ENCODE peak calls at places on chromosomes 5 and 9, in four cellular contexts. P is bronchial epithelial cell, C is cardiac fibroblast, V is coronary artery. X is an unnamed sample.
A peak's percentile ranks its signal among the peaks of the same experiment; 100 is the strongest.

GRCh38 chr5:139177809-139178581 is 20.2 kb downstream of the SIL1 start:
- DNase-seq in P (no peak), C (peak; percentile 31), V (no peak), X (peak; percentile 39)

GRCh38 chr9:1969160-1969559 is 46.0 kb upstream of the SMARCA2 start:
- DNase-seq in P (no peak), C (no peak), V (no peak), X (no peak)

GRCh38 chr5:90221947-90222346 is 187.6 kb downstream of the CETN3 start:
- DNase-seq in P (peak; percentile 90), C (no peak), V (no peak), X (peak; percentile 6)

GRCh38 chr9:91954841-91955471 is 4.9 kb upstream of the ROR2 start:
- DNase-seq in P (peak; percentile 49), C (peak; percentile 78), V (no peak), X (peak; percentile 73)

GRCh38 chr5:83729389-83729788 is 8.7 kb upstream of the HAPLN1 start:
- DNase-seq in P (no peak), C (no peak), V (no peak), X (no peak)

GRCh38 chr5:133244242-133244641 is 192.4 kb downstream of the HSPA4 start:
- DNase-seq in P (peak; percentile 37), C (no peak), V (no peak), X (no peak)

GRCh38 chr9:127455299-127455992 is 4.1 kb downstream of the LRSAM1 start:
- DNase-seq in P (no peak), C (no peak), V (no peak), X (peak; percentile 13)

GRCh38 chr9:137216188-137216965 is 5.7 kb downstream of the RNF208 start:
- DNase-seq in P (no peak), C (no peak), V (no peak), X (no peak)

GRCh38 chr5:151073280-151073679 is 7.6 kb downstream of the TNIP1 start:
- DNase-seq in P (no peak), C (no peak), V (no peak), X (no peak)

GRCh38 chr9:4048441-4048840 is 251.4 kb downstream of the GLIS3 start:
- DNase-seq in P (peak; percentile 52), C (peak; percentile 58), V (no peak), X (peak; percentile 60)

GRCh38 chr5:80508844-80509243 is 20.9 kb downstream of the FAM151B start:
- DNase-seq in P (no peak), C (no peak), V (no peak), X (no peak)

GRCh38 chr9:83962165-83962564 is 17.9 kb downstream of the HNRNPK start:
- DNase-seq in P (peak; percentile 72), C (peak; percentile 42), V (no peak), X (peak; percentile 55)

GRCh38 chr9:101791938-101792337 is 53.5 kb upstream of the GRIN3A start:
- DNase-seq in P (peak; percentile 32), C (no peak), V (no peak), X (peak; percentile 0)

GRCh38 chr9:134722120-134722701 is 80.6 kb downstream of the COL5A1 start:
- DNase-seq in P (no peak), C (no peak), V (no peak), X (no peak)

GRCh38 chr5:115306011-115306530 is 9.6 kb upstream of the CCDC112 start:
- DNase-seq in P (peak; percentile 30), C (no peak), V (no peak), X (no peak)

GRCh38 chr9:77843088-77843985 is 188.3 kb downstream of the GNAQ start:
- DNase-seq in P (no peak), C (no peak), V (no peak), X (no peak)

GRCh38 chr5:145855842-145856267 is 17.0 kb downstream of the GRXCR2 start:
- DNase-seq in P (no peak), C (no peak), V (no peak), X (no peak)

GRCh38 chr5:34625246-34625645 is 30.9 kb upstream of the RAI14 start:
- DNase-seq in P (no peak), C (no peak), V (no peak), X (no peak)

GRCh38 chr9:72444436-72444835 is 77.0 kb upstream of the TMC1 start:
- DNase-seq in P (peak; percentile 84), C (no peak), V (no peak), X (no peak)

GRCh38 chr5:175321927-175322532 is 122.0 kb downstream of the DRD1 start:
- DNase-seq in P (peak; percentile 32), C (peak; percentile 4), V (no peak), X (peak; percentile 27)

GRCh38 chr9:129054163-129054851 is 17.9 kb downstream of the MIGA2 start:
- DNase-seq in P (no peak), C (no peak), V (no peak), X (no peak)

GRCh38 chr5:139658928-139659667 is 10.9 kb downstream of the CXXC5 start:
- DNase-seq in P (peak; percentile 39), C (peak; percentile 78), V (peak; percentile 87), X (peak; percentile 73)

GRCh38 chr5:150139334-150139733 is 16.3 kb downstream of the PDGFRB start:
- DNase-seq in P (no peak), C (no peak), V (no peak), X (peak; percentile 75)

GRCh38 chr9:68725070-68725469 is 20.0 kb downstream of the PIP5K1B start:
- DNase-seq in P (no peak), C (no peak), V (no peak), X (no peak)

GRCh38 chr9:134055981-134056461 is 11.8 kb downstream of the BRD3 start:
- DNase-seq in P (peak; percentile 79), C (peak; percentile 87), V (peak; percentile 84), X (peak; percentile 90)

GRCh38 chr5:9157020-9157419 is 388.9 kb downstream of the SEMA5A start:
- DNase-seq in P (no peak), C (no peak), V (no peak), X (no peak)

GRCh38 chr9:24218656-24219055 is 327.0 kb downstream of the IZUMO3 start:
- DNase-seq in P (peak; percentile 10), C (no peak), V (no peak), X (peak; percentile 10)

GRCh38 chr5:149900390-149900789 is 44.2 kb downstream of the PDE6A start:
- DNase-seq in P (no peak), C (no peak), V (no peak), X (no peak)

GRCh38 chr5:157828031-157828948 is 30.7 kb downstream of the CLINT1 start:
- DNase-seq in P (no peak), C (peak; percentile 16), V (no peak), X (peak; percentile 28)

GRCh38 chr9:37262410-37262809 is 142.0 kb downstream of the ZCCHC7 start:
- DNase-seq in P (peak; percentile 8), C (peak; percentile 65), V (no peak), X (peak; percentile 63)

GRCh38 chr5:102211165-102211564 is 84.9 kb downstream of the SLCO4C1 start:
- DNase-seq in P (no peak), C (no peak), V (no peak), X (no peak)

GRCh38 chr9:137178201-137178938 is 6.5 kb upstream of the TMEM210 start:
- DNase-seq in P (no peak), C (no peak), V (no peak), X (no peak)

GRCh38 chr9:134297082-134297415 is 29.2 kb upstream of the RXRA start:
- DNase-seq in P (no peak), C (no peak), V (no peak), X (no peak)

GRCh38 chr9:136364942-136365774 is 1.6 kb upstream of the DNLZ start:
- DNase-seq in P (no peak), C (no peak), V (no peak), X (no peak)

GRCh38 chr5:5497132-5497748 is 74.8 kb downstream of the ICE1 start:
- DNase-seq in P (peak; percentile 52), C (peak; percentile 69), V (no peak), X (peak; percentile 68)

GRCh38 chr5:61796773-61797172 is 464.7 kb downstream of the ZSWIM6 start:
- DNase-seq in P (peak; percentile 58), C (no peak), V (no peak), X (no peak)

DNA sequence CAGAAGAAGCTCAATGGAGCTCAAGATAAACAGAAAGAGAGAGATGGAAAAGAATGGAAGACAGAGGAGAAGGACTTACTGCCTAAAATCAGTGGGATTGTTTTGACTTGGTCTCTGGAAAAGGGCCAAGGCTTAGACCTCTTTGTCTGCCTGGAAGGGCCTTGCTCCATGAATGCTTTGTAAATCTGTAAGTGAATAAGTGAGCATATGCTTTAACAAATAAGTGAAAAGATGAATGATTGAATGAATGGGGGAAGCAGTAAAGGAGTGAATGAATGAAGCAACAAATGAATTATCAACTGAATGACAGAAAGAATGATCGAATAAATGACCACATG is 5.5 kb downstream of the KCNIP1 start:
- DNase-seq in P (no peak), C (no peak), V (no peak), X (no peak)
- H3K4me3 ChIP-seq in P (no peak overlapping the region), C (no peak overlapping the region), V (no peak overlapping the region), X (no peak overlapping the region)

DNA sequence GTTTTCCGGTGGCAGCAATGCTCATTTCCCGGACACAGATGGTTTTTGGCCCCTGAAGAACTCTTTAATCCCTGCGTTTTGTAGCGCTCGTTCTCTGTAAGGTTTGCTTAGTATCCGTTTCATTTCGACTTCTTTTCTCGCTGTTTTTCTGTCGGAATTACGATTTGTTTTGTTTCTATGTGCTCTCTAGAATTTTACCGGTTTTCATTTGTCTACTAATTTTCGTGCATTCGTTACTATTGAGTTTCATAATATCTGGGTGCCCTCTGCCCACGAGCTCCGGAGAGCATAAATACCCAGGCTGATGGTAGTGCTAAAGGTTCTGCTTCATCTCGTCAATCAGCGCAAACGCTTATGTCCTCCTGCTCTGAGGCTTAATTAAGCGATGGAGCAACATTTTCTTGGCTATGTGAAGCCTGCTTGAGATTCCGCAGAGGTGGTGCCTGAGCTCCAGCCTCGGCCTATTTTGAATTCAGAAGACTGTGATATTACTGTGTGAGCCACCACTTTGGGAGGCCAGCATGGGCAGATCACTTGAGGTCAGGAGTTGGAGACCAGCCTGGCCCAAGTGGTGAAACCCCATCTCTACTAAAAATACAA is 44.9 kb downstream of the ANXA2R start:
- DNase-seq in P (no peak), C (peak; percentile 63), V (no peak), X (peak; percentile 59)
- TF ChIP-seq CTCF in P (no peak), C (no peak), V (peak; percentile 3), X (no peak)

GRCh38 chr5:39521945-39522590 is 97.3 kb upstream of the DAB2 start:
- DNase-seq in P (no peak), C (no peak), V (no peak), X (no peak)

GRCh38 chr5:39519566-39520231 is 94.9 kb upstream of the DAB2 start:
- DNase-seq in P (no peak), C (peak; percentile 85), V (no peak), X (peak; percentile 81)

GRCh38 chr5:39518516-39518915 is 93.7 kb upstream of the DAB2 start:
- DNase-seq in P (no peak), C (peak; percentile 90), V (no peak), X (peak; percentile 98)

GRCh38 chr5:39521098-39521860 is 96.5 kb upstream of the DAB2 start:
- DNase-seq in P (no peak), C (no peak), V (no peak), X (no peak)

GRCh38 chr5:39520232-39520572 is 95.4 kb upstream of the DAB2 start:
- DNase-seq in P (no peak), C (peak; percentile 94), V (no peak), X (peak; percentile 90)
- H3K4me3 ChIP-seq in P (no peak overlapping the region), C (no peak overlapping the region), V (peak overlapping the region; percentile 11), X (no peak overlapping the region)

GRCh38 chr9:16134351-16134750 is 581.5 kb downstream of the CCDC171 start:
- DNase-seq in P (peak; percentile 65), C (no peak), V (no peak), X (no peak)

GRCh38 chr9:16138961-16139441 is 586.2 kb downstream of the CCDC171 start:
- DNase-seq in P (no peak), C (peak; percentile 82), V (no peak), X (peak; percentile 85)

GRCh38 chr9:16138561-16138960 is 585.7 kb downstream of the CCDC171 start:
- DNase-seq in P (no peak), C (no peak), V (no peak), X (peak; percentile 17)

GRCh38 chr9:16135916-16136315 is 583.1 kb downstream of the CCDC171 start:
- DNase-seq in P (no peak), C (no peak), V (no peak), X (peak; percentile 47)

GRCh38 chr9:16136961-16137360 is 584.1 kb downstream of the CCDC171 start:
- DNase-seq in P (no peak), C (peak; percentile 68), V (no peak), X (peak; percentile 82)
- TF ChIP-seq CTCF in P (no peak), C (peak; percentile 12), V (no peak), X (no peak)

X was measured in fibroblast of the aortic adventitia.